ENCODE peak calls at places on chromosomes 16 and 17, in six cellular contexts. J is neuronal stem cell, R is IMR-90, N is H1, X is mesenchymal stem cell, I is trophoblast cell. S is an unnamed sample.

GRCh38 chr17:37276475-37276874 is 99.3 kb upstream of the C17orf78 start:
- DNase-seq in J (no peak), R (peak), N (no peak), X (no peak), I (peak), S (no peak)

GRCh38 chr17:44501866-44502265 is 1.3 kb downstream of the GPATCH8 start:
- DNase-seq in J (no peak), R (peak), N (no peak), X (peak), I (no peak), S (no peak)

GRCh38 chr17:55237826-55238196 is 26.9 kb upstream of the HLF start:
- DNase-seq in J (no peak), R (no peak), N (no peak), X (no peak), I (no peak), S (no peak)

GRCh38 chr16:69839798-69840409 is 77.8 kb downstream of the WWP2 start:
- DNase-seq in J (no peak), R (no peak), N (no peak), X (no peak), I (no peak), S (no peak)

GRCh38 chr16:4678596-4678995 is 14.8 kb upstream of the NUDT16L1 start:
- DNase-seq in J (no peak), R (no peak), N (no peak), X (no peak), I (no peak), S (no peak)

GRCh38 chr16:84461029-84461415 is 43.4 kb downstream of the MEAK7 start:
- DNase-seq in J (no peak), R (no peak), N (no peak), X (no peak), I (no peak), S (peak)

GRCh38 chr17:72463287-72464102 is 342.7 kb downstream of the SOX9 start:
- DNase-seq in J (no peak), R (no peak), N (no peak), X (no peak), I (no peak), S (no peak)

GRCh38 chr16:89114159-89114981 is 20.7 kb downstream of the ACSF3 start:
- DNase-seq in J (peak), R (no peak), N (no peak), X (no peak), I (no peak), S (peak)

GRCh38 chr17:41464173-41464572 is 3.0 kb downstream of the KRT32 start:
- DNase-seq in J (no peak), R (no peak), N (no peak), X (no peak), I (no peak), S (no peak)

GRCh38 chr16:90027611-90028010 is 8.4 kb upstream of the DBNDD1 start:
- DNase-seq in J (no peak), R (no peak), N (no peak), X (no peak), I (no peak), S (no peak)

GRCh38 chr16:1913327-1914083 is 4.7 kb downstream of the HS3ST6 start:
- DNase-seq in J (no peak), R (no peak), N (no peak), X (no peak), I (no peak), S (no peak)

GRCh38 chr16:85716680-85717038 is 27.9 kb upstream of the GINS2 start:
- DNase-seq in J (no peak), R (no peak), N (no peak), X (no peak), I (no peak), S (no peak)

GRCh38 chr17:55330344-55330933 is 65.7 kb downstream of the HLF start:
- DNase-seq in J (no peak), R (no peak), N (no peak), X (no peak), I (peak), S (no peak)

GRCh38 chr17:19371259-19372003 is 6.9 kb upstream of the MAPK7 start:
- DNase-seq in J (no peak), R (no peak), N (no peak), X (no peak), I (no peak), S (no peak)

GRCh38 chr16:23597003-23597756 is 1.1 kb upstream of the NDUFAB1 start:
- DNase-seq in J (no peak), R (no peak), N (peak), X (no peak), I (peak), S (peak)

GRCh38 chr17:42142371-42142896 is 12.4 kb downstream of the RAB5C start:
- DNase-seq in J (no peak), R (peak), N (no peak), X (peak), I (peak), S (no peak)

GRCh38 chr16:70590722-70591438 is 55.5 kb upstream of the IL34 start:
- DNase-seq in J (no peak), R (no peak), N (no peak), X (no peak), I (no peak), S (no peak)

GRCh38 chr16:52546291-52546941 is 527 bp downstream of the TOX3 start:
- DNase-seq in J (no peak), R (no peak), N (no peak), X (no peak), I (no peak), S (peak)

GRCh38 chr16:3950343-3951193 is 70.1 kb upstream of the CREBBP start:
- DNase-seq in J (no peak), R (peak), N (no peak), X (peak), I (no peak), S (no peak)

GRCh38 chr16:7350801-7351200 is 18.2 kb downstream of the RBFOX1 start:
- DNase-seq in J (no peak), R (no peak), N (no peak), X (no peak), I (no peak), S (no peak)

GRCh38 chr16:88673685-88674398 is 11.0 kb upstream of the MVD start:
- DNase-seq in J (no peak), R (no peak), N (no peak), X (no peak), I (no peak), S (no peak)

GRCh38 chr17:17437461-17437860 is 39.3 kb upstream of the MED9 start:
- DNase-seq in J (no peak), R (no peak), N (no peak), X (no peak), I (no peak), S (no peak)

GRCh38 chr17:41871789-41872188 is 6.6 kb upstream of the KLHL11 start:
- DNase-seq in J (no peak), R (no peak), N (no peak), X (no peak), I (no peak), S (no peak)

GRCh38 chr17:40602445-40603443 is 37.5 kb upstream of the CCR7 start:
- DNase-seq in J (no peak), R (no peak), N (no peak), X (peak), I (no peak), S (no peak)

GRCh38 chr17:82752371-82753200 is 721 bp downstream of the TBCD start:
- DNase-seq in J (no peak), R (no peak), N (no peak), X (peak), I (no peak), S (no peak)

GRCh38 chr17:1907818-1908698 is 78.3 kb downstream of the RPA1 start:
- DNase-seq in J (peak), R (peak), N (no peak), X (peak), I (no peak), S (peak)

GRCh38 chr16:86319871-86320270 is 190.5 kb upstream of the FOXF1 start:
- DNase-seq in J (no peak), R (peak), N (no peak), X (no peak), I (no peak), S (no peak)

GRCh38 chr17:34241062-34241461 is 14.0 kb upstream of the CCL2 start:
- DNase-seq in J (no peak), R (peak), N (no peak), X (no peak), I (no peak), S (no peak)

DNA sequence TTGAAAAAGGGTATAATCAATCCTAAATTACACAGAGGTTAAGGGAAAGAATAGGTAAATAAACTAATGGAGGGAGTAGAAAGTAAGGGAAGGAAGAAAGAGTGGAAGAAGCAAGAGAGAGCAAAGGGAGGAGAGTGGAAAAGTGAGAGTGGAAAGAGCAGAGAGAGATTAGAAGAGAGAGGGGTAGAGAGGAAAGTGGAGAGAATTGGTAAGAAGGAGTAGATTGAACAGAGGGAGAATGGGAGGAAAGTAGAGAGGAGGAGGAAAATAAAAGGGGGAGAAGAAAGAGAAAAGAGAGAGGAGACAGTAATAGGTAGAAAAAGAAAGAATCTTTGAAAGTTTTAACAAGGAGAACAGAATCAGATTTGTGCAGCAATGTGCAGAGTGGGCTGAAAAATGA is 24.9 kb downstream of the TERB1 start:
- DNase-seq in J (no peak), R (no peak), N (no peak), X (no peak), I (no peak), S (no peak)
- H3K14ac ChIP-seq in J (no peak), R (no peak), N (no peak), X (no peak), I (no peak), S (no peak)

GRCh38 chr16:13110124-13110796 is 208.9 kb downstream of the SHISA9 start:
- DNase-seq in J (peak), R (no peak), N (peak), X (peak), I (peak), S (peak)
- H2BK5ac ChIP-seq in J (no peak), R (no peak), N (peak), X (peak), I (no peak), S (no peak)

GRCh38 chr16:50802958-50803357 is 61.1 kb downstream of the CYLD start:
- DNase-seq in J (no peak), R (no peak), N (no peak), X (no peak), I (no peak), S (no peak)
- H3K14ac ChIP-seq in J (no peak), R (no peak), N (no peak), X (no peak), I (no peak), S (no peak)

DNA sequence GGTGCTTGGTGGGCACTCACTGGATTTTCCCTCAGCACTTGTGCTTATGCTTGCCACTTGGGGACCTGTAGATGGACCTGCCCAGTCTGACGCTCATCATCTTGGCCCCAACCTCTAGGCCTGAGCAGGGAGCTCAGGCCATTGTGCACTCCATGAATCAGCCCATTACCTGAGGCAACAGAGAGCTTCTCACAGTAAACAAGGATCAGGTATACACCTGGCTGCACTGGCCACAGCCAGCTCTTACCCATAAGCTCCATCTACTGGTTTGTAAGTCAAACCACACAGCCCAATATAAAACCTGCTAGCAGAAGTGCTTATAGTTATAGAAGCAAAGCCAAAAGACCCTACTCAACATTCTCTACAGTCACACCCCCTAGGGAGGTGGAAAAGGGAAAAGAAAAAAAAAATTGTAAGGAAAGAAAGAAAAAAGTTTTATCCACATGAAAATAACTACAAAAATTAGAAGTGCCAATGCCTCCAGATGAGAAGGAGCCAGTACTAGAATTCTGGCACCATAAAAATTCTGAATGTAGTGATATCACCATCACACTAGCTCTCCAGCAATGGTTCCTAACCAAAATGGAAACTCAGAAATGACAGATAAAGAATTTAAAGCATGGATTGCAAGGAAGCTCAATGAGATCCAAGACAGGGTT is 87.8 kb upstream of the CDH5 start:
- DNase-seq in J (no peak), R (no peak), N (no peak), X (no peak), I (peak), S (peak)
- H2BK5ac ChIP-seq in J (no peak), R (no peak), N (peak), X (no peak), I (peak), S (no peak)

GRCh38 chr17:27464431-27464830 is 8.2 kb downstream of the KSR1 start:
- DNase-seq in J (no peak), R (no peak), N (no peak), X (no peak), I (no peak), S (no peak)

GRCh38 chr17:27461192-27461859 is 5.1 kb downstream of the KSR1 start:
- DNase-seq in J (no peak), R (no peak), N (no peak), X (peak), I (peak), S (no peak)

GRCh38 chr17:27462714-27463113 is 6.5 kb downstream of the KSR1 start:
- DNase-seq in J (no peak), R (no peak), N (no peak), X (no peak), I (peak), S (no peak)

GRCh38 chr17:27462149-27462548 is 5.9 kb downstream of the KSR1 start:
- DNase-seq in J (no peak), R (no peak), N (no peak), X (no peak), I (no peak), S (no peak)

DNA sequence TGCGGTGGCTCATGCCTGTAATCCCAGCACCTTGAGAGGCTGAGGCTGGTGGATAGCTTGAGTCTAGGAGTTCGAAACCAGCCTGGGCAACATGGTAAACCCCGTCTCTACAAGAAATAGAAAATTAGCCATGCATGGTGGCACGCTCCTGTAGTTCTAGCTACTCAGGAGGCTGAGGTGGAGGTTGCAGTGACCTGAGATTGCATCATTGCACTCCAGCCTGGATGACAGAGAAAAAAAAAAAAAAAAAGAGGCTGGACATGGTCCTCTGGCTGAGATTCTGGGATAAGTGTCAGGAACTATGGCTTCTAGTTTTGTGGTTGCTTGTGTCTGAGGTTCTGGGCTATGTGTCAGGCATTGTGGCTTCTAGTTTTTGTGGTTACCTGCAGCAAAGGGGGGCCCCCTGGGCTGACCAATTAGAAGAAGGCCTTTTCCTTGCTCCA is 7.0 kb downstream of the KSR1 start:
- DNase-seq in J (no peak), R (no peak), N (no peak), X (no peak), I (peak), S (no peak)
- H3K14ac ChIP-seq in J (no peak), R (no peak), N (no peak), X (no peak), I (no peak), S (no peak)

DNA sequence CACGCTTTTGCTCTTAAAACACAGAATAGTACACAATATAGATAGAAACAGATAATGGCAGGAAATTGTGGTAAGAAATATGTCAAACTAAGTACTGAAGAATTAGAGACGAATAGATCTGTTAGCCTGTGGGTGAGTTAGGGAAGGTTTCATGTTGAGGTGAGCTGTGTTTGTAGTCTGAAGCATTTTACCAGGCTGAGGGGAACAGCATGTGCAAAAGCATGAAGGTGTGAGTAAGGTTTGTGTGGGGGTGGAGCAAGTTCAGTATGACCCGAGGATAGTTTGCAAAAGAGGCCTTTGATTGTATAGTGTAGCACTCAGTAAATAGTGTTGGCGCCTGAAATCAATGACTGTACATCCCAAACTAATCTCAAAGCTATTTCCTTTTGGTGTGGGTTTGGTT is 13.8 kb downstream of the IGSF6 start:
- DNase-seq in J (no peak), R (peak), N (no peak), X (peak), I (no peak), S (no peak)
- H2BK5ac ChIP-seq in J (no peak), R (peak), N (no peak), X (no peak), I (no peak), S (no peak)